ENCODE peak calls at places on chromosomes 13 and 19, in eight cellular contexts. One of them, this sample, is unnamed.

GRCh38 chr19:12545267-12545666 is 6.0 kb downstream of the ZNF564 start:
- DNase-seq in effector memory CD4-positive, alpha-beta T cell: no peak
- DNase-seq in NCI-H345: no peak
- DNase-seq in T-helper 2 cell: no peak
- DNase-seq in natural killer cell treated with Interleukin-12 subunit alpha and Interleukin-12 subunit beta and Interleukin-15 and Interleukin-18, amount 100 ng/mL, for 72 hours: no peak
- DNase-seq in T1000: no peak
- DNase-seq in stimulated activated CD8-positive, alpha-beta memory T cell treated with anti-CD3 and anti-CD28 coated beads, Interleukin-15, amount 100 ng/mL, for 1 hour: no peak
- DNase-seq in stimulated activated CD4-positive, alpha-beta T cell treated with anti-CD3 and anti-CD28 coated beads, TNF-alpha, amount 100 ng/mL, for 48 hours: no peak
- DNase-seq in this sample: no peak

GRCh38 chr13:101433895-101434294 is 17.6 kb upstream of the NALCN start:
- DNase-seq in effector memory CD4-positive, alpha-beta T cell: no peak
- DNase-seq in NCI-H345: no peak
- DNase-seq in T-helper 2 cell: no peak
- DNase-seq in natural killer cell treated with Interleukin-12 subunit alpha and Interleukin-12 subunit beta and Interleukin-15 and Interleukin-18, amount 100 ng/mL, for 72 hours: no peak
- DNase-seq in T1000: no peak
- DNase-seq in stimulated activated CD8-positive, alpha-beta memory T cell treated with anti-CD3 and anti-CD28 coated beads, Interleukin-15, amount 100 ng/mL, for 1 hour: no peak
- DNase-seq in stimulated activated CD4-positive, alpha-beta T cell treated with anti-CD3 and anti-CD28 coated beads, TNF-alpha, amount 100 ng/mL, for 48 hours: no peak
- DNase-seq in this sample: no peak

GRCh38 chr13:79435549-79435948 is 29.5 kb upstream of the RBM26 start:
- DNase-seq in effector memory CD4-positive, alpha-beta T cell: no peak
- DNase-seq in NCI-H345: no peak
- DNase-seq in T-helper 2 cell: no peak
- DNase-seq in natural killer cell treated with Interleukin-12 subunit alpha and Interleukin-12 subunit beta and Interleukin-15 and Interleukin-18, amount 100 ng/mL, for 72 hours: no peak
- DNase-seq in T1000: no peak
- DNase-seq in stimulated activated CD8-positive, alpha-beta memory T cell treated with anti-CD3 and anti-CD28 coated beads, Interleukin-15, amount 100 ng/mL, for 1 hour: no peak
- DNase-seq in stimulated activated CD4-positive, alpha-beta T cell treated with anti-CD3 and anti-CD28 coated beads, TNF-alpha, amount 100 ng/mL, for 48 hours: no peak
- DNase-seq in this sample: no peak

GRCh38 chr13:24253520-24254150 is 55.7 kb upstream of the C1QTNF9 start:
- DNase-seq in effector memory CD4-positive, alpha-beta T cell: no peak
- DNase-seq in NCI-H345: no peak
- DNase-seq in T-helper 2 cell: no peak
- DNase-seq in natural killer cell treated with Interleukin-12 subunit alpha and Interleukin-12 subunit beta and Interleukin-15 and Interleukin-18, amount 100 ng/mL, for 72 hours: no peak
- DNase-seq in T1000: no peak
- DNase-seq in stimulated activated CD8-positive, alpha-beta memory T cell treated with anti-CD3 and anti-CD28 coated beads, Interleukin-15, amount 100 ng/mL, for 1 hour: no peak
- DNase-seq in stimulated activated CD4-positive, alpha-beta T cell treated with anti-CD3 and anti-CD28 coated beads, TNF-alpha, amount 100 ng/mL, for 48 hours: no peak
- DNase-seq in this sample: no peak

GRCh38 chr19:41837981-41838708 is 6.3 kb downstream of the LYPD4 start:
- DNase-seq in effector memory CD4-positive, alpha-beta T cell: no peak
- DNase-seq in NCI-H345: no peak
- DNase-seq in T-helper 2 cell: no peak
- DNase-seq in natural killer cell treated with Interleukin-12 subunit alpha and Interleukin-12 subunit beta and Interleukin-15 and Interleukin-18, amount 100 ng/mL, for 72 hours: no peak
- DNase-seq in T1000: no peak
- DNase-seq in stimulated activated CD8-positive, alpha-beta memory T cell treated with anti-CD3 and anti-CD28 coated beads, Interleukin-15, amount 100 ng/mL, for 1 hour: no peak
- DNase-seq in stimulated activated CD4-positive, alpha-beta T cell treated with anti-CD3 and anti-CD28 coated beads, TNF-alpha, amount 100 ng/mL, for 48 hours: no peak
- DNase-seq in this sample: no peak

GRCh38 chr19:16095071-16095571 is 16.6 kb upstream of the RAB8A start:
- DNase-seq in effector memory CD4-positive, alpha-beta T cell: no peak
- DNase-seq in NCI-H345: no peak
- DNase-seq in T-helper 2 cell: no peak
- DNase-seq in natural killer cell treated with Interleukin-12 subunit alpha and Interleukin-12 subunit beta and Interleukin-15 and Interleukin-18, amount 100 ng/mL, for 72 hours: no peak
- DNase-seq in T1000: no peak
- DNase-seq in stimulated activated CD8-positive, alpha-beta memory T cell treated with anti-CD3 and anti-CD28 coated beads, Interleukin-15, amount 100 ng/mL, for 1 hour: no peak
- DNase-seq in stimulated activated CD4-positive, alpha-beta T cell treated with anti-CD3 and anti-CD28 coated beads, TNF-alpha, amount 100 ng/mL, for 48 hours: no peak
- DNase-seq in this sample: no peak

GRCh38 chr19:40282920-40283319 is 2.2 kb downstream of the AKT2 start:
- DNase-seq in effector memory CD4-positive, alpha-beta T cell: no peak
- DNase-seq in NCI-H345: no peak
- DNase-seq in T-helper 2 cell: no peak
- DNase-seq in natural killer cell treated with Interleukin-12 subunit alpha and Interleukin-12 subunit beta and Interleukin-15 and Interleukin-18, amount 100 ng/mL, for 72 hours: no peak
- DNase-seq in T1000: no peak
- DNase-seq in stimulated activated CD8-positive, alpha-beta memory T cell treated with anti-CD3 and anti-CD28 coated beads, Interleukin-15, amount 100 ng/mL, for 1 hour: no peak
- DNase-seq in stimulated activated CD4-positive, alpha-beta T cell treated with anti-CD3 and anti-CD28 coated beads, TNF-alpha, amount 100 ng/mL, for 48 hours: no peak
- DNase-seq in this sample: no peak

GRCh38 chr19:44774614-44775013 is 3.1 kb upstream of the CBLC start:
- DNase-seq in effector memory CD4-positive, alpha-beta T cell: no peak
- DNase-seq in NCI-H345: no peak
- DNase-seq in T-helper 2 cell: no peak
- DNase-seq in natural killer cell treated with Interleukin-12 subunit alpha and Interleukin-12 subunit beta and Interleukin-15 and Interleukin-18, amount 100 ng/mL, for 72 hours: no peak
- DNase-seq in T1000: no peak
- DNase-seq in stimulated activated CD8-positive, alpha-beta memory T cell treated with anti-CD3 and anti-CD28 coated beads, Interleukin-15, amount 100 ng/mL, for 1 hour: no peak
- DNase-seq in stimulated activated CD4-positive, alpha-beta T cell treated with anti-CD3 and anti-CD28 coated beads, TNF-alpha, amount 100 ng/mL, for 48 hours: no peak
- DNase-seq in this sample: no peak